ENCODE peak calls at places on chromosomes 6 and 20, in nine cellular contexts. Y, L, P, D, I, F, X, V and Q are unnamed samples. For H3K27me3 and H3K4me1, the result is how much of the 10 kb centered on the place peaks cover.

GRCh38 chr6:111041917-111042316 is 45.4 kb upstream of the SLC16A10 start:
- DNase-seq in Y (no peak), L (no peak), P (no peak), D (no peak), I (no peak), F (no peak), X (no peak), V (no peak), Q (no peak)

GRCh38 chr20:39630215-39630614 is 668.1 kb downstream of the DHX35 start:
- DNase-seq in Y (no peak), L (no peak), P (no peak), D (no peak), I (no peak), F (peak), X (no peak), V (no peak), Q (no peak)

GRCh38 chr6:149450679-149451360 is 34.0 kb downstream of the ZC3H12D start:
- DNase-seq in Y (peak), L (peak), P (peak), D (peak), I (peak), F (no peak), X (no peak), V (no peak), Q (no peak)

GRCh38 chr20:51666126-51666525 is 102.1 kb downstream of the ATP9A start:
- DNase-seq in Y (no peak), L (no peak), P (no peak), D (no peak), I (no peak), F (no peak), X (no peak), V (no peak), Q (no peak)

GRCh38 chr6:90369024-90369519 is 72.4 kb upstream of the BACH2 start:
- DNase-seq in Y (peak), L (peak), P (peak), D (peak), I (peak), F (peak), X (no peak), V (peak), Q (no peak)

GRCh38 chr6:148840256-148840655 is 93.4 kb downstream of the UST start:
- DNase-seq in Y (no peak), L (no peak), P (no peak), D (no peak), I (no peak), F (no peak), X (no peak), V (no peak), Q (no peak)

GRCh38 chr6:38420207-38420606 is 219.5 kb downstream of the BTBD9 start:
- DNase-seq in Y (no peak), L (no peak), P (peak), D (no peak), I (no peak), F (no peak), X (no peak), V (no peak), Q (no peak)

GRCh38 chr6:33904050-33904827 is 100.4 kb upstream of the MLN start:
- DNase-seq in Y (no peak), L (no peak), P (no peak), D (peak), I (no peak), F (no peak), X (peak), V (no peak), Q (peak)

GRCh38 chr6:83192871-83193746 is at the start of the genes PGM3 and RWDD2A:
- DNase-seq in Y (peak), L (peak), P (peak), D (peak), I (peak), F (peak), X (peak), V (no peak), Q (peak)

GRCh38 chr6:6858533-6858982 is 249.2 kb upstream of the RREB1 start:
- DNase-seq in Y (no peak), L (no peak), P (no peak), D (no peak), I (no peak), F (no peak), X (no peak), V (no peak), Q (no peak)

GRCh38 chr20:48750376-48750775 is 77.4 kb downstream of the PREX1 start:
- DNase-seq in Y (no peak), L (no peak), P (no peak), D (no peak), I (no peak), F (no peak), X (no peak), V (no peak), Q (no peak)
- H3K27me3 ChIP-seq in Y (under half), L (under half), P (under half), D (under half), I (under half), F (under half), X (under half), V (under half), Q (under half)

DNA sequence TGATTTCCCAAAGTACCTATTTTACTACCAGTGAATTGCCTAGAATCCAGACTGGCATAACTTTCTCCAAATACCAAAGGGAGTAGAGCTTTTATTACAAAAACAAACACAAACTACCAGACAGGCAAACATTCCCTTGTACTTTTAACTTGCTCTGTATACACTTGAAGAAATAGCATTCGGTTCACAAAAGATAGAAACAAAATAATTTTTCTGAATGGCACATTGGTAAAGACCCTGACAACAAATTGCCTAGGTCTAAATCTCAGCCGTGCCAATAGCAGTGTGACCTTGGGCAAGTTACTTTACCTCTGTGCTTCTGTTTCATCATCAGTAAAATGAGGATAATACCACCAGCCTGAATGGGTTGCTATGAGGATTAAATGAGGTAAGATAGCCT is 15.9 kb downstream of the ARHGAP18 start:
- DNase-seq in Y (no peak), L (no peak), P (no peak), D (no peak), I (no peak), F (no peak), X (no peak), V (no peak), Q (no peak)
- H3K4me1 ChIP-seq in Y (half or more), L (under half), P (under half), D (half or more), I (under half), F (under half), X (under half), V (under half), Q (under half)

GRCh38 chr20:61629361-61630239 is 377.5 kb downstream of the CDH4 start:
- DNase-seq in Y (no peak), L (no peak), P (no peak), D (no peak), I (no peak), F (no peak), X (no peak), V (no peak), Q (no peak)
- H3K27me3 ChIP-seq in Y (under half), L (under half), P (under half), D (under half), I (under half), F (under half), X (under half), V (under half), Q (under half)

GRCh38 chr20:32461836-32462600 is 103.9 kb downstream of the ASXL1 start:
- DNase-seq in Y (no peak), L (no peak), P (no peak), D (no peak), I (no peak), F (no peak), X (no peak), V (no peak), Q (no peak)
- H3K4me1 ChIP-seq in Y (half or more), L (under half), P (under half), D (half or more), I (under half), F (under half), X (under half), V (under half), Q (under half)

DNA sequence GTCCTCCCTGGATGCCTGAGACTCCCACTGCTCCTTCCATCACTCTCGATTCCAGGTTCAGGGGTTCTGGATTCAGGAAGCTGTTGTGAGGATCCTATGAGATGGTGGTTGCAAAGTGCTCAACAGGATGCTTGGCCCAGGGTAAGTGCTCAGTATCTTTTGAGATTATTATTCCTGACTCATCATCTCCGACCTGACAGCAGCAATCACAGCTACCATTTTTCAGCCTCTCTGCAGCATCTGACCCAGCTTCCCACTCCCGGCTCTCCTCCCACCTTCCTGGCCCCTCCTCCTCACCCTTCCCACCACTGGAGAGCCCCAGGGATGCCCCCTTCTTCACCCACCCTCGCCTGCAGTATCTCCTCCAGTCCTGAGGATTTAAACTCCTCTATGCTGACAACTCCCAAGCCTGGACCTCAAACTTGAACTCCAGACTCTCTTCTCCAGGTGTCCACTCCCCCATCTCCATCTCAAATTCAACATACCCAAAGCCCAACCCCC is 36.8 kb upstream of the KCNB1 start:
- DNase-seq in Y (no peak), L (no peak), P (no peak), D (no peak), I (no peak), F (no peak), X (no peak), V (no peak), Q (no peak)
- H3K27me3 ChIP-seq in Y (under half), L (under half), P (under half), D (under half), I (under half), F (under half), X (under half), V (under half), Q (under half)

GRCh38 chr20:48721324-48722001 is 106.3 kb downstream of the PREX1 start:
- DNase-seq in Y (no peak), L (no peak), P (no peak), D (no peak), I (no peak), F (no peak), X (no peak), V (no peak), Q (no peak)
- H3K4me1 ChIP-seq in Y (under half), L (under half), P (under half), D (under half), I (under half), F (under half), X (half or more), V (under half), Q (under half)

DNA sequence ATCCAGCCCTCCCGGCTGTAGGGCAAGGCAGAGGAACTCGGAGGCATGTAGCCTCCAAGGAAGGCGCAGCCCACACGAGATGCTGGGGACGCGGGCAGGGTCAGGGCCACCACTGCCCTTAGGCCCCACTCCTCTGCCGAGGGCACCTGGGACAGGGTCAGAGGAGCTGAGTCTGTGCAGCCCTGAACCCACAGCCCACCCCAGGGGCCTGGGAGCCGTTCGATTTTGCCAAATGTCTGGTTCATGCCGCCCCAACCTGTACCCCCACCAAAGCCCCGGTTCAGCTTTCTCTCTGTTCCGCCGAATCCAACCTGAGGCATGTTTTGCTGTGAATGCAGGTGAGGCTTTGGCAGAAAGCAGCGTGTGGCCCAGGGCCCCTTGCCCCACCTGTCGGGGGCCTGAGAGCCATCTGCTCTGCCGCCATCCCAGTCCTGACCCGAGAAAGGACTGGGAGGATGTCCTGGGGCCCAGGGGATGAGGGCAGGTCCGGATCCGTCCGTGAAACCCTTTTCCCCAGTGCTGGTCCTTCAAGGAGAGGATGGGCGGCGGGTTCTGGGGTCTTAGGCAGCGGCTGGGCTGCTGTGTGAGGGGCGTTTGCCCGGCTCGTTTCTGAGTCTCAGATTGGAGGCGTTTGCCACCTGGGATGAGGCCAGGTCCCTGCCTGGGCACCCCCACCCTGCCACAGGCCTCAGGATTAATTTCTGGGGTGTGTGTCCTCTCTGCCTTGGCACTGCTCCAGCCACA is 79.3 kb upstream of the GATA5 start:
- DNase-seq in Y (no peak), L (no peak), P (no peak), D (no peak), I (no peak), F (no peak), X (no peak), V (no peak), Q (no peak)
- H3K27me3 ChIP-seq in Y (under half), L (under half), P (half or more), D (under half), I (half or more), F (half or more), X (under half), V (under half), Q (under half)